ENCODE peak calls at places on chromosomes 16 and 17, in four cellular contexts. I, N, M and S are unnamed samples.

GRCh38 chr16:11432856-11433395 is 87.7 kb downstream of the RMI2 start:
- DNase-seq in I (no peak), M (no peak), N (no peak), S (no peak)

GRCh38 chr17:50272711-50273653 is 1.3 kb upstream of the TMEM92 start:
- DNase-seq in N (peak; percentile 44), I (no peak), M (no peak), S (peak; percentile 62)

GRCh38 chr16:56689171-56689570 is 6.9 kb downstream of the MT1X start:
- DNase-seq in N (no peak), M (no peak), I (no peak), S (no peak)

GRCh38 chr16:17784073-17784472 is 313.3 kb upstream of the XYLT1 start:
- DNase-seq in I (no peak), M (no peak), N (no peak), S (no peak)

GRCh38 chr16:81866820-81867440 is 87.8 kb downstream of the PLCG2 start:
- DNase-seq in N (no peak), M (no peak), I (no peak), S (peak; percentile 55)

GRCh38 chr16:46496701-46497100 is 124.5 kb downstream of the SHCBP1 start:
- DNase-seq in M (no peak), I (no peak), N (no peak), S (no peak)

GRCh38 chr16:87464691-87465300 is 28.0 kb downstream of the ZCCHC14 start:
- DNase-seq in M (peak; percentile 94), N (no peak), I (peak; percentile 68), S (peak; percentile 67)

GRCh38 chr16:57475711-57476339 is 10.5 kb downstream of the DOK4 start:
- DNase-seq in N (peak; percentile 46), M (no peak), I (peak; percentile 87), S (no peak)

GRCh38 chr17:46727572-46728348 is 90.7 kb downstream of the WNT3 start:
- DNase-seq in I (no peak), N (no peak), M (no peak), S (no peak)

GRCh38 chr16:28589069-28589468 is 7.8 kb downstream of the SULT1A2 start:
- DNase-seq in I (no peak), N (no peak), M (no peak), S (no peak)

GRCh38 chr16:12300490-12300889 is 324.0 kb downstream of the SNX29 start:
- DNase-seq in M (no peak), N (no peak), I (no peak), S (no peak)

GRCh38 chr17:49438885-49439284 is 24.2 kb upstream of the PHB1 start:
- DNase-seq in I (no peak), N (peak; percentile 46), M (no peak), S (no peak)

GRCh38 chr17:31549525-31550388 is 158.3 kb downstream of the RAB11FIP4 start:
- DNase-seq in I (peak; percentile 92), N (peak; percentile 93), M (peak; percentile 96), S (peak; percentile 96)
- TF ChIP-seq POLR2AphosphoS5 in I (no peak), N (peak; percentile 57), M (peak; percentile 22), S (peak; percentile 66)

GRCh38 chr17:17303010-17303846 is at the start of gene NT5M:
- DNase-seq in I (peak; percentile 67), N (no peak), M (peak; percentile 85), S (peak; percentile 79)
- TF ChIP-seq POLR2AphosphoS5 in I (no peak), N (no peak), M (no peak), S (no peak)

GRCh38 chr17:76487451-76488192 is 13.6 kb downstream of the RHBDF2 start:
- DNase-seq in N (no peak), I (no peak), M (no peak), S (no peak)

GRCh38 chr17:76490112-76490710 is 11.0 kb downstream of the RHBDF2 start:
- DNase-seq in M (no peak), N (no peak), I (no peak), S (no peak)

GRCh38 chr17:76484228-76484725 is 16.9 kb downstream of the AANAT start:
- DNase-seq in N (no peak), M (no peak), I (no peak), S (no peak)

GRCh38 chr17:76481091-76481655 is 13.8 kb downstream of the AANAT start:
- DNase-seq in M (peak; percentile 64), I (no peak), N (no peak), S (no peak)

DNA sequence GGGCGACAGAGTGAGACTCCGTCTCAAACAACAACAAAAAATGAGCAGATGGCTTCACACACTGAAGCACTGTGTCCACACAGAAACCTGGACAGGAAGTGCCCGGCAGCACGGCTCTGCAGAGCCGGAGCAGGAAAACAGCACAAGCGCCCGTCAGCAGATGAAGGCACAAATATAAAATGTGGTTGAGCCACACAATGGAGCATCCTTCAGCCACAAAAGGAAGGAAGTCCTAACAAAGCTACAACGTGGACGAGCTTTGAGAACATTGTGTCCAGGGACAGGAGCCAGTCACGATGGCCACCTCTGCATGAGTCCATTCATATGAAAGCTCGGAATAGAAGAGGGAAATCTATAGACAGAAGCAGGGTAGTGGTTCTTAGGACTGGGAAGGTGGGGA is 15.7 kb downstream of the RHBDF2 start:
- DNase-seq in I (no peak), M (peak; percentile 66), N (no peak), S (no peak)
- TF ChIP-seq POLR2AphosphoS5 in I (no peak), M (no peak), N (peak; percentile 37), S (no peak)

GRCh38 chr17:21015564-21015963 is 27.2 kb downstream of the USP22 start:
- DNase-seq in M (peak; percentile 54), N (no peak), I (no peak), S (no peak)

GRCh38 chr17:21010705-21011596 is 31.9 kb downstream of the USP22 start:
- DNase-seq in M (peak; percentile 61), I (no peak), N (no peak), S (no peak)

GRCh38 chr17:21014498-21014897 is 28.3 kb downstream of the USP22 start:
- DNase-seq in M (peak; percentile 46), I (no peak), N (no peak), S (no peak)

GRCh38 chr17:21013983-21014382 is 28.8 kb downstream of the USP22 start:
- DNase-seq in I (no peak), N (no peak), M (no peak), S (no peak)

DNA sequence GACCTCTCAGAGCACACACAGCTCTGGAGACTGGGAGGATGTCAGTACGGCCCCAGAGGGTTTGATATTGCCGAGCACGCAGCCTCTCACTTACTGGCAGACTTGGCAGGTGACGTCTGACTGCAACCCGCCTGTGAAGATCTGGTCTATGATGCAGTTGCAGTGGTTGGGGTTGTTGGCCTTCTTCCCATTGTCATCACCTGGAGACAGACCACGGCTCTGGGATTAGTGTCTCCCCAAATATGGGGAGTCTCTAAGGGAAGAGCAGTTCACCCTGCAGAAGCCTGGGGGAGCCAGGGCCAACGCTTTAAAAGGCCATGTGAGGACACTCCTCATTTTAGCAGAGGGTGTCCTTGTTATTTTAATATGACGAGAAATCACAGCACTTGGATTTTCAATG is 30.1 kb downstream of the USP22 start:
- DNase-seq in N (no peak), M (peak; percentile 57), I (no peak), S (no peak)
- TF ChIP-seq POLR2AphosphoS5 in N (no peak), M (no peak), I (no peak), S (no peak)

DNA sequence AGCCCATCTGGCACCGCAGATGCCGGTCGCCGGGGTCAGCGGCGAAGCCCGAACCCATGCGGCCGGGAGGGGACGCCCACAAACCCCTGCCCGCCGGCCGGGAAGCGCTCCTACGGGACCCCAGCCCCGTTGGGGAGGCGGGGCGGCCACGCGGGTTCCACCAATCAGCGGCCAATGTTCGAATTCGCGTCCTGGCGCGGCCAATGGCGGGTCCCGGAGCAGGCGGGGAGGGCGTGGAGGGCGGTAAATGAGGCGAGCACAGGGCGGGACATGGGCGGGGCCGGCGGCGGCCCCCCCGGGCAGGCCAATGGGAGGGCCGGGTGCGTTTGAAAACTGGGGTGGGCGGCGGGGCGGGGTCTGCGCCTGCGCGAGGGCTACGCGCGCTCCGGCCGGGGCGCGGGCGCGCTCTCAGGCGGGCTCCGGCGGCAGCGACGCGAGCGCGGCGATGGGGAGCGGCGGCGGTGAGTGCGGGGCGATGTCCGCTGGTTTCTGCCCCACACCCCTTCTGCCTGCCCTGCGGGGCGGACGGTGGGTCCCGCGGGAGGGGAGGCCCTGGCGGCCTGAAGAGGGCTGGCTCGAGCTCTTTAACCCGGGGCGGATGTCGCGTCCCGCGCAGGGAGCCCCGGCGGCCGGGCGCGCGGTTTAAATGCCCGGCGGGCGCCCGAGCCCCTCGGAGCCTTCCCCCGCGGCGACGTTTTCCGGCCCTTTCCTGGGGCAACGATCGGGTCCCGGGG is at the start of gene CCNF:
- DNase-seq in N (peak; percentile 98), M (peak; percentile 98), I (peak; percentile 97), S (peak; percentile 98)
- TF ChIP-seq POLR2AphosphoS5 in N (peak; percentile 9), M (peak; percentile 36), I (peak; percentile 29), S (peak; percentile 16)

DNA sequence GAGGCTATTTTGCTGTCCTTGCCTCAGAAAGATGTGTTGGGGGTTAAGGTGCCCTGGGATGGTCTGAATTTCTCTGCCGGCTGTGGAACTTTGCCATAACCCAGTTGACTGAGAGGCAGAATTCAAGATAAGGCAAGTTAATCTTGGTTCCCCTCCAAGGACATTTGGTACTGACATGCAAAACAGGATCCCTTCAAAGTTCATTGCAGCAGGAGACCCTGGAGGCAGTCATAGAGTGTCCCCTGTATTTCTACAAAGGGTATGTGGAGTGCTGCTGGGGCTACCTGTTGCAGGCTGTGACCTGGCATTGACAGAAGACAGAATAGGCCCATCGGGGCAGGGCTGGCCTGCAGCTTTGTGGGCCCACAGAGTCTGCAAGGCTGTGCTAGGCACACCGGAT is 135.6 kb upstream of the IRX3 start:
- DNase-seq in N (no peak), I (no peak), M (no peak), S (peak; percentile 62)
- TF ChIP-seq POLR2AphosphoS5 in N (no peak), I (no peak), M (no peak), S (no peak)

GRCh38 chr17:9241371-9241712 is 220.0 kb downstream of the NTN1 start:
- DNase-seq in N (no peak), M (peak; percentile 87), I (no peak), S (peak; percentile 28)

GRCh38 chr17:9239260-9239820 is 218.0 kb downstream of the NTN1 start:
- DNase-seq in N (no peak), M (no peak), I (no peak), S (peak; percentile 27)

GRCh38 chr17:9239821-9240658 is 218.7 kb downstream of the NTN1 start:
- DNase-seq in N (peak; percentile 73), M (peak; percentile 93), I (peak; percentile 34), S (peak; percentile 71)

GRCh38 chr17:9241774-9242496 is 220.6 kb downstream of the NTN1 start:
- DNase-seq in N (no peak), M (no peak), I (no peak), S (no peak)

DNA sequence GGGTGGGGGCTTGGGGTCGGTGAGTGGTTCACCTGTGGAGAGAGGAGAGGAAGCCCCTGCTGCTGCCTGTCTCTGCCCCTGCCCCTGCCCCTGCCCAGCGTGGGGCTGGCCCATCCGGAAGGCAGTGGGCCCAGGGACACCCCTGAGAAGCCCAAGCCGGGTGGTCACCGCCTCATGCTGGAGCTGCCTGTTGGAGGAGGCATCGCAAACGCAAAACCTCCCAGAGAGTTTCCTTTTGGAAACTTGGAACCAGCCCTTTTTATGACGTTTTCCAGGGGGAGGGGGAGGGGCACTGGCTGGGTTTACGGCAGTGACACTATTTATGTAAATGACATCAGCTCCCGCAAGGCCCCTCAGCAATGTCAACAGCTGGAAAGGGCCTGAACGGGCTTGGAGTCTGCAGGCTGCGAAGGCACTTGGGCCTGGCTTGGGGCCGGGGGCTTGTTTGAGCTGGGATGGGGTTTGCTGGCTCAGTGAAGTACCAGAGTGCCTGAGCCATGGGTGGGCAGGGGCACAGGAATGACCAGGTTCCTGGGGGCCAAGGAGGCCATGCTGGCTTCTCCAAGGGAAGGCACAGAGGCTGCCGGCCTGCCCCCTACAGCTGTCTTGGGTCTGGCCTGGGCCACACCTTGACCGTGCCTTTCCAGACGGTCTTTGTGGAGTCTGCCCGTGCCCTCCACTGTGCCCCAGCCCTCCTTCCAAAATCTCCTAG is 219.5 kb downstream of the NTN1 start:
- DNase-seq in I (no peak), M (peak; percentile 93), N (peak; percentile 75), S (peak; percentile 47)
- TF ChIP-seq POLR2AphosphoS5 in I (no peak), M (peak; percentile 66), N (peak; percentile 11), S (peak; percentile 65)